ENCODE peak calls at places on chromosomes 6 and 20, in four cellular contexts. I is CD8-positive, alpha-beta memory T cell; U is tibial nerve; D is thoracic aorta. L is an unnamed sample.

GRCh38 chr20:16505894-16506293 is 67.4 kb downstream of the KIF16B start:
- DNase-seq in I (no peak), U (no peak), D (no peak), L (no peak)

GRCh38 chr6:105041880-105042279 is 85.0 kb downstream of the LIN28B start:
- DNase-seq in I (no peak), U (no peak), D (no peak), L (no peak)

GRCh38 chr6:14711056-14711703 is 534.7 kb upstream of the JARID2 start:
- DNase-seq in I (no peak), U (no peak), D (no peak), L (no peak)

GRCh38 chr6:149636116-149636515 is 12.4 kb downstream of the KATNA1 start:
- DNase-seq in I (no peak), U (no peak), D (no peak), L (no peak)

GRCh38 chr6:37643851-37644672 is 53.6 kb downstream of the MDGA1 start:
- DNase-seq in I (no peak), U (no peak), D (no peak), L (no peak)

GRCh38 chr6:156701961-156702360 is 75.2 kb upstream of the ARID1B start:
- DNase-seq in I (no peak), U (no peak), D (no peak), L (no peak)

GRCh38 chr20:17887331-17888030 is 81.1 kb downstream of the SNX5 start:
- DNase-seq in I (no peak), U (no peak), D (no peak), L (no peak)

GRCh38 chr20:4060856-4061440 is 45.6 kb upstream of the RNF24 start:
- DNase-seq in I (no peak), U (no peak), D (no peak), L (no peak)

GRCh38 chr20:51749674-51750036 is 18.5 kb downstream of the ATP9A start:
- DNase-seq in I (no peak), U (no peak), D (no peak), L (no peak)

GRCh38 chr6:75326557-75327258 is 42.1 kb upstream of the TMEM30A start:
- DNase-seq in I (no peak), U (no peak), D (no peak), L (no peak)

GRCh38 chr20:25283221-25283951 is 35.5 kb downstream of the PYGB start:
- DNase-seq in I (no peak), U (no peak), D (no peak), L (no peak)

GRCh38 chr6:139926711-139927110 is 552.3 kb upstream of the CITED2 start:
- DNase-seq in I (no peak), U (no peak), D (no peak), L (no peak)

GRCh38 chr6:80376411-80376810 is 269.9 kb downstream of the BCKDHB start:
- DNase-seq in I (no peak), U (no peak), D (no peak), L (no peak)

GRCh38 chr6:104943781-104944180 is 13.1 kb upstream of the LIN28B start:
- DNase-seq in I (no peak), U (no peak), D (no peak), L (no peak)

GRCh38 chr6:111764238-111765182 is 108.7 kb downstream of the FYN start:
- DNase-seq in I (peak; percentile 59), U (no peak), D (no peak), L (no peak)

GRCh38 chr20:63863021-63863797 is 1.9 kb upstream of the TPD52L2 start:
- DNase-seq in I (no peak), U (no peak), D (no peak), L (no peak)

GRCh38 chr6:45663181-45664180 is 285.7 kb upstream of the SUPT3H start:
- DNase-seq in I (no peak), U (no peak), D (no peak), L (no peak)

GRCh38 chr6:82902290-82902689 is 163.4 kb downstream of the UBE3D start:
- DNase-seq in I (no peak), U (no peak), D (no peak), L (no peak)

GRCh38 chr6:98203170-98203806 is 631.1 kb upstream of the POU3F2 start:
- DNase-seq in I (no peak), U (no peak), D (no peak), L (no peak)

GRCh38 chr6:111972714-111973678 is 80.9 kb upstream of the CCN6 start:
- DNase-seq in I (peak; percentile 31), U (peak; percentile 67), D (peak; percentile 26), L (no peak)

GRCh38 chr6:137031122-137031521 is 13.6 kb downstream of the IL20RA start:
- DNase-seq in I (no peak), U (no peak), D (no peak), L (no peak)

GRCh38 chr6:141195251-141195832 is 937.4 kb upstream of the GJE1 start:
- DNase-seq in I (no peak), U (no peak), D (no peak), L (no peak)

GRCh38 chr20:41456341-41456740 is 89.7 kb upstream of the EMILIN3 start:
- DNase-seq in I (no peak), U (no peak), D (no peak), L (no peak)

GRCh38 chr6:33201147-33201545 is 479 bp downstream of the SLC39A7 start:
- DNase-seq in I (no peak), U (no peak), D (no peak), L (no peak)

GRCh38 chr6:135739288-135739687 is 112.2 kb upstream of the PDE7B start:
- DNase-seq in I (no peak), U (no peak), D (no peak), L (no peak)

GRCh38 chr6:75906871-75907270 is 157.8 kb downstream of the MYO6 start:
- DNase-seq in I (no peak), U (no peak), D (no peak), L (no peak)

GRCh38 chr6:2565499-2565898 is 185.2 kb downstream of the MYLK4 start:
- DNase-seq in I (no peak), U (no peak), D (no peak), L (no peak)

GRCh38 chr20:31717478-31717946 is 5.2 kb downstream of the BCL2L1 start:
- DNase-seq in I (no peak), U (no peak), D (no peak), L (no peak)

GRCh38 chr6:4017847-4018193 is 61.1 kb downstream of the FAM217A start:
- DNase-seq in I (no peak), U (no peak), D (no peak), L (no peak)

GRCh38 chr6:140490086-140490485 is 1115.6 kb upstream of the CITED2 start:
- DNase-seq in I (no peak), U (no peak), D (no peak), L (no peak)

GRCh38 chr6:130796313-130796905 is 30.8 kb upstream of the SMLR1 start:
- DNase-seq in I (no peak), U (peak; percentile 67), D (no peak), L (no peak)

GRCh38 chr6:108771421-108771820 is 76.8 kb upstream of the ARMC2 start:
- DNase-seq in I (no peak), U (no peak), D (no peak), L (no peak)

DNA sequence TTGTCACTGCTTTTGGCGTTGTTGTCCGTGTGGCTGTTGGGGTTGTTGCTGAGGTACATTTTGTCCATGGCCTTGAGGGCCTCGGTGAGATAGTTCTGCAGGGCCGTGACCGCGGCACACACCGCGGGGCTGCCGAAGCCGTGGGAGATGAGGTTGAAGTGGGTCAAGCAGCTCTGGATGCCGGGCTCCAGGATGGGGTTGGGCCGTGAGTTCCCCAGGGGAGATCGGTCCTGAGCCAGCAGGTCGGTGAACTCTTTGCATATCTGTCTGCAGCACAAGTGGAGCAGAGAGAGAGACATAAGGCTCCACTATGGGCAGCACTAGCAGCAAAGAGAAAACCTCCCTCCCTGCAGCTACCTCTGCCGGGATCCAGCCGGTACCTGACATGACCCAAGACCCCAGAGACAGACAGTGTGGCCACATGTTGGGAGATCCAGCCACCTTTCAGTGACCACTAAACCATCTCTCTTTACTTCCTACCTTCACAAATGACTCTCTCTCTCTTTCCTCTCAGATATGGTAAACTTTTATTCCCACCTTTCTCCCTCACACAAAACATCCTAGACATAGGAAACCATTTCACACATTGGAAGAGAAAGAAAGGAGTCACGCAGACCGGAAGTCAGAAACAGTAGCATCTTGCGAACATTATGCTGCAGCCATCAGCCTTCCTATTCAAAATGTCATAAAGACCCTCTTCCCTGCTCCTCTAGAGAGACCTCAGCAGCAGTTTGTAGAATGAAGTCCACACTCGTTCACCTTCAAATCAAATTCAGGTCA is 16.2 kb downstream of the TFAP2A start:
- DNase-seq in I (no peak), U (no peak), D (no peak), L (no peak)
- H3K27ac ChIP-seq in I (no peak overlapping the region), U (no peak overlapping the region), D (no peak overlapping the region), L (no peak overlapping the region)

GRCh38 chr6:109783245-109783990 is 92.3 kb downstream of the FIG4 start:
- DNase-seq in I (no peak), U (no peak), D (no peak), L (no peak)
- H3K27ac ChIP-seq in I (no peak overlapping the region), U (no peak overlapping the region), D (no peak overlapping the region), L (no peak overlapping the region)

GRCh38 chr6:148500402-148500801 is 157.8 kb downstream of the SASH1 start:
- DNase-seq in I (no peak), U (no peak), D (no peak), L (no peak)
- H3K27ac ChIP-seq in I (no peak overlapping the region), U (peak overlapping the region; percentile 93), D (peak overlapping the region; percentile 92), L (peak overlapping the region; percentile 63)

DNA sequence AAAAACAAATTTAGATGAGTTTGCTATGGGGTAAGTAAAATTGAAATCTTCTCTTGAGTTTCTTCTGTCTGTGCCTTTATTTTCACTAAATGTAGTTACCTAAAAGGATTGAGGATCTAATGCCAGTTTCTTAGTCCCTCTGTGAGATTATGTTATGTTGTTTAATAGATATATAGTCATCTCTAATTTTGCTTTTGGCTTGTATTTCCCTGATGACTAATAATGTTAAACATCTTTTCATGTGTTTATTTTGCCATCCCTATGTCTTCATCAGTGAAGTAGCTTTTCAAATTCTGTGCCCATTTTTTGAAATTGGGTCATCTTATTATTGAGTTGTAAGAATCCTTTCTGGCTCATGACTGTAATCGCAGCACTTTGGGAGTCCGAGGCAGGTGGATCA is 13.7 kb downstream of the QRSL1 start:
- DNase-seq in I (no peak), U (no peak), D (no peak), L (no peak)
- H3K27ac ChIP-seq in I (no peak overlapping the region), U (no peak overlapping the region), D (no peak overlapping the region), L (no peak overlapping the region)

GRCh38 chr6:20159781-20160540 is 52.3 kb downstream of the MBOAT1 start:
- DNase-seq in I (no peak), U (no peak), D (no peak), L (no peak)
- H3K27ac ChIP-seq in I (no peak overlapping the region), U (peak overlapping the region; percentile 78), D (no peak overlapping the region), L (peak overlapping the region; percentile 74)

L was measured in substantia nigra.